ENCODE peak calls at places on chromosome 3, in ten cellular contexts. G is astrocyte of the spinal cord, B is IMR-90, I is fibroblast of mammary gland, L is coronary artery, V is suprapubic skin, U is HFF-Myc, S is nephron progenitor cell, Y is choroid plexus epithelial cell, T is cardiac muscle cell. E is an unnamed sample.

GRCh38 chr3:14416453-14416852 is 14.0 kb downstream of the SLC6A6 start:
- DNase-seq in G (no peak), B (no peak), I (no peak), L (no peak), V (no peak), U (no peak), S (no peak), Y (no peak), T (no peak), E (no peak)

GRCh38 chr3:49173116-49173791 is 1.9 kb downstream of the KLHDC8B start:
- DNase-seq in G (peak), B (no peak), I (no peak), L (no peak), V (no peak), U (peak), S (peak), Y (peak), T (peak), E (no peak)

GRCh38 chr3:38655708-38656300 is 6.3 kb upstream of the SCN5A start:
- DNase-seq in G (peak), B (peak), I (peak), L (no peak), V (no peak), U (peak), S (peak), Y (peak), T (peak), E (no peak)

GRCh38 chr3:80007522-80007921 is 239.7 kb upstream of the ROBO1 start:
- DNase-seq in G (no peak), B (no peak), I (no peak), L (no peak), V (no peak), U (no peak), S (no peak), Y (no peak), T (no peak), E (no peak)

GRCh38 chr3:76565496-76566210 is 474.2 kb upstream of the ROBO2 start:
- DNase-seq in G (no peak), B (no peak), I (no peak), L (no peak), V (no peak), U (no peak), S (no peak), Y (no peak), T (no peak), E (no peak)

GRCh38 chr3:187695434-187695833 is 6.9 kb downstream of the RTP2 start:
- DNase-seq in G (no peak), B (no peak), I (no peak), L (no peak), V (no peak), U (no peak), S (no peak), Y (no peak), T (peak), E (no peak)

GRCh38 chr3:152554980-152555379 is 280.0 kb upstream of the P2RY1 start:
- DNase-seq in G (peak), B (peak), I (peak), L (no peak), V (no peak), U (no peak), S (no peak), Y (peak), T (peak), E (no peak)

GRCh38 chr3:66863205-66864135 is 134.6 kb upstream of the KBTBD8 start:
- DNase-seq in G (no peak), B (no peak), I (no peak), L (no peak), V (no peak), U (no peak), S (no peak), Y (no peak), T (no peak), E (no peak)

GRCh38 chr3:33360136-33360825 is 79.9 kb downstream of the UBP1 start:
- DNase-seq in G (peak), B (peak), I (peak), L (no peak), V (no peak), U (no peak), S (no peak), Y (peak), T (peak), E (no peak)

GRCh38 chr3:94928921-94929320 is 866.1 kb downstream of the NSUN3 start:
- DNase-seq in G (peak), B (no peak), I (peak), L (no peak), V (no peak), U (no peak), S (no peak), Y (peak), T (peak), E (no peak)

GRCh38 chr3:43148033-43148432 is 42.2 kb upstream of the POMGNT2 start:
- DNase-seq in G (no peak), B (no peak), I (no peak), L (no peak), V (no peak), U (no peak), S (no peak), Y (no peak), T (no peak), E (no peak)

GRCh38 chr3:47163023-47163989 is 607 bp downstream of the SETD2 start:
- DNase-seq in G (peak), B (peak), I (peak), L (peak), V (no peak), U (no peak), S (peak), Y (peak), T (peak), E (peak)

GRCh38 chr3:32384938-32385337 is 6.7 kb upstream of the CMTM7 start:
- DNase-seq in G (peak), B (peak), I (peak), L (no peak), V (no peak), U (no peak), S (peak), Y (peak), T (peak), E (no peak)

GRCh38 chr3:70308760-70309159 is 3.7 kb downstream of the MDFIC2 start:
- DNase-seq in G (peak), B (peak), I (peak), L (no peak), V (no peak), U (no peak), S (peak), Y (peak), T (peak), E (no peak)

GRCh38 chr3:102295756-102296155 is 139.1 kb upstream of the ZPLD1 start:
- DNase-seq in G (no peak), B (no peak), I (no peak), L (no peak), V (no peak), U (no peak), S (no peak), Y (no peak), T (no peak), E (no peak)

GRCh38 chr3:123656691-123657090 is 71.8 kb upstream of the HACD2 start:
- DNase-seq in G (no peak), B (no peak), I (no peak), L (no peak), V (no peak), U (no peak), S (no peak), Y (no peak), T (no peak), E (no peak)

GRCh38 chr3:170355738-170356595 is 1.5 kb upstream of the SKIL start:
- DNase-seq in G (peak), B (peak), I (peak), L (peak), V (no peak), U (no peak), S (peak), Y (peak), T (peak), E (no peak)

GRCh38 chr3:43759297-43759782 is 68.6 kb downstream of the ABHD5 start:
- DNase-seq in G (peak), B (peak), I (peak), L (no peak), V (no peak), U (no peak), S (peak), Y (peak), T (peak), E (no peak)

GRCh38 chr3:153397806-153398205 is 235.8 kb downstream of the RAP2B start:
- DNase-seq in G (no peak), B (no peak), I (no peak), L (no peak), V (no peak), U (no peak), S (no peak), Y (no peak), T (no peak), E (no peak)

GRCh38 chr3:118818386-118818785 is 216.3 kb downstream of the IGSF11 start:
- DNase-seq in G (peak), B (peak), I (peak), L (no peak), V (no peak), U (no peak), S (no peak), Y (peak), T (peak), E (no peak)

GRCh38 chr3:12856626-12857025 is 15.3 kb upstream of the RPL32 start:
- DNase-seq in G (no peak), B (no peak), I (no peak), L (no peak), V (no peak), U (no peak), S (no peak), Y (no peak), T (no peak), E (no peak)

GRCh38 chr3:87442460-87442859 is 166.1 kb upstream of the POU1F1 start:
- DNase-seq in G (no peak), B (no peak), I (no peak), L (no peak), V (no peak), U (no peak), S (no peak), Y (no peak), T (no peak), E (no peak)

GRCh38 chr3:20068512-20069177 is 28.4 kb downstream of the KAT2B start:
- DNase-seq in G (no peak), B (no peak), I (peak), L (no peak), V (no peak), U (no peak), S (no peak), Y (no peak), T (no peak), E (no peak)

GRCh38 chr3:68256635-68257034 is 602.2 kb upstream of the SUCLG2 start:
- DNase-seq in G (no peak), B (no peak), I (no peak), L (no peak), V (no peak), U (no peak), S (peak), Y (no peak), T (no peak), E (no peak)

GRCh38 chr3:146382386-146382785 is 87.0 kb downstream of the PLSCR2 start:
- DNase-seq in G (peak), B (peak), I (peak), L (no peak), V (no peak), U (peak), S (no peak), Y (peak), T (peak), E (no peak)

GRCh38 chr3:39383913-39384664 is 919 bp downstream of the SLC25A38 start:
- DNase-seq in G (peak), B (peak), I (peak), L (peak), V (peak), U (peak), S (peak), Y (peak), T (peak), E (peak)

GRCh38 chr3:4983739-4984510 is 4.7 kb downstream of the BHLHE40 start:
- DNase-seq in G (peak), B (peak), I (peak), L (no peak), V (no peak), U (no peak), S (no peak), Y (peak), T (peak), E (no peak)

GRCh38 chr3:10999516-10999915 is 7.0 kb downstream of the SLC6A1 start:
- DNase-seq in G (no peak), B (no peak), I (no peak), L (no peak), V (no peak), U (no peak), S (no peak), Y (no peak), T (no peak), E (no peak)

GRCh38 chr3:134346744-134347143 is 27.5 kb downstream of the AMOTL2 start:
- DNase-seq in G (no peak), B (no peak), I (no peak), L (no peak), V (no peak), U (no peak), S (no peak), Y (no peak), T (no peak), E (no peak)

GRCh38 chr3:78481050-78481449 is 1286.7 kb downstream of the ROBO1 start:
- DNase-seq in G (no peak), B (no peak), I (no peak), L (no peak), V (no peak), U (no peak), S (no peak), Y (no peak), T (no peak), E (no peak)

GRCh38 chr3:149454746-149455145 is 19.8 kb upstream of the TM4SF4 start:
- DNase-seq in G (no peak), B (peak), I (peak), L (no peak), V (no peak), U (no peak), S (no peak), Y (peak), T (peak), E (no peak)

GRCh38 chr3:19543212-19543841 is 390.7 kb downstream of the EFHB start:
- DNase-seq in G (no peak), B (no peak), I (no peak), L (no peak), V (no peak), U (no peak), S (peak), Y (no peak), T (peak), E (no peak)

GRCh38 chr3:134483195-134483890 is 2.4 kb downstream of the ANAPC13 start:
- DNase-seq in G (peak), B (peak), I (peak), L (no peak), V (no peak), U (no peak), S (no peak), Y (peak), T (peak), E (no peak)

GRCh38 chr3:125260158-125260557 is 47.6 kb upstream of the SLC12A8 start:
- DNase-seq in G (no peak), B (no peak), I (no peak), L (no peak), V (no peak), U (no peak), S (no peak), Y (no peak), T (no peak), E (no peak)

GRCh38 chr3:141331370-141332318 is 36.7 kb upstream of the ZBTB38 start:
- DNase-seq in G (peak), B (peak), I (peak), L (peak), V (no peak), U (peak), S (no peak), Y (peak), T (peak), E (no peak)

DNA sequence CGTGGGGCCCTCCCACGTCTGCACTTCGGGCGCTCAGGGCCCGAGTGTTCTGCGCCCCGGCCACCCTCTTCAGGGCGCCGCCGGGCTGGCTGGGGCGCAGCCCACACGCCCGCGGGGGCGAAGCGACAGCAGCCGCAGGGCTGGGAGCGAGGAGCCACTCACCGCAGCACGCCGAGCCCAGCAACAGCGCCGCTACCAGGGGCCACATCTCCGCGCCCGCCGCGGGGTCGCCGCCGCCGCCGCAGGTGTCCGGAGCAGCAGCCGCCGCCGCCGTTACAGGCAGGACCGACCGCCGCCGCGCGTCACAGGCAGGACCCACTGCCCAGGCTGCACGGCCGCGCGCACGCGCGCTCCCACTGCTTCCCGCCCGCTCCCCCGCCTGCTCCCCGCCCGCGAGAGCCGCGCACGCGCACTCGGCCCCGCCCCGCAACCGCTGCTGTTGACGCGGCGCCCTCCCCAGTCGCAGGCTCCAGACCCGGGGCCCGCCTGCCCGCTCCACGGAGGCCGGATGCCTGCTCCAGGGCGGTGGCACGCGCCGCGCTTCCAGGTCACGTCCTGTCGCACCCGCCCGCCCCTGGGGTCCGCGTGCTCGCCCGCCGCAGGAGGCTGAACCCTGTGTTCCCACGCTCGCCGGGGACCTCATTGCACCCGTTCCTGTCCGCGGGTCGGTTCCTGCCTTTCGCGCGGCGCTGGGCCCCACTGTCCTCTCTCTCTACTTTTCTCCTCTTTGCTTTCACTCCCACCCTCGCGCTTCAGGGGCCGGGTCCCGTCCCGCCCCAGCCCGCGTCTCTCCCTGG is at the start of gene CD47:
- DNase-seq in G (peak), B (peak), I (peak), L (peak), V (peak), U (peak), S (peak), Y (peak), T (peak), E (peak)
- TF ChIP-seq CTCF in G (no peak), B (no peak), I (no peak), L (no peak), V (no peak), U (no peak), S (no peak), Y (no peak), T (no peak), E (no peak)

DNA sequence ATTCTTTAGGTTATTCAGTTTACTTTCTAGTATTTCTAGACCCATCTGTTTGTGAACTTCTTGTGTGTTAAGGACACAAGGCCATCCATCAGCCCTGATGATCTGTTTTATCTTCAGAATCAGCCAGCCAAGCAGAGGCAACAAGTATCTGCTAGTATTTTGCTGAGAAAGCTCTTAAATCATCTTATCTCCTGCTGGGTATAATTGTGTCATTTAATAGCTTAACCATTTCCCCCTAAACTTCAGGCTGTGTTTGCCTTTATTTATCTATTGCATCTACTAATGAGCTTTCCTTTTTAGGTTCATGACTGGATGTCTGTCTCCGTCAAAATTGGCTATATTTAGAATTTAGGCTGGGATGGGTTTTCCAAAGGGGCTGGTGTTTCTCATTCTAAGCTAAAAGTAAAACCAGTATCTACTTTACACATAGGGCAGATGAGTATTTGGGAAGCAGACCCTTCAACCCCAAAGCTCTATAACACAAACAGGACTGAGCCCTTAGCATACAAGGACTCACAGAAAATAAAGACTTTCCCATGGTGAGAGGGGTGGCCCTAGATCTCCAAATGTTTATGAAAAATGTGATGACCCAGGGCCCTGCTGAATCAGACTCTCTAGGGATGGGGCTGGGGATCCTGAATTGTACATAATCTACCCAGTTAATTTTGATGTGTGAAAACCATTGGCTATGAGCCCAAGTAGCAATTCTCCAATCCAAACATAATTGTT is 65.3 kb upstream of the PSMD6 start:
- DNase-seq in G (no peak), B (no peak), I (peak), L (no peak), V (no peak), U (no peak), S (no peak), Y (no peak), T (peak), E (no peak)
- TF ChIP-seq CTCF in G (no peak), B (no peak), I (no peak), L (no peak), V (no peak), U (no peak), S (no peak), Y (no peak), T (no peak), E (no peak)

DNA sequence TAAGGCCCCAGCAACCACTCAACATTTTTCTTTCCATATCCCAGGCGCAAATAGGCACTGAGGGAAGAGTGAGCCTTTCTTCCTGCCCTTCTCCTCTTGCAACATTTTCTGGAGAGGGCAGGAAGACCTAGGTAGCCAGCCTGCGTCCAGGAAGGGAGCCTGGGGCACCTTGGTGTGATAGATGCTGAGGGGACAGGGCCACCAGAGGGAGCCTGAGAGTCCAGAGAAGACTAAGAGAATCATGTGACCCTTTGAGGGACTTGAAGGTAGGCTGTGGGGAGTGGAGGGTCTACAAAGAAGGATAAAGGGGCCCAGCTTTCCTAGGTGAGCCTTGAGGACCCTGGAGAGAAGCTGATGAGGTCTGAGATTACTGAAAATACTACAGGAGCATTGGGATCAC is 346.6 kb downstream of the CNTN6 start:
- DNase-seq in G (no peak), B (no peak), I (no peak), L (no peak), V (no peak), U (no peak), S (peak), Y (no peak), T (no peak), E (no peak)
- TF ChIP-seq CTCF in G (no peak), B (no peak), I (no peak), L (no peak), V (no peak), U (no peak), S (no peak), Y (peak), T (no peak), E (peak)

GRCh38 chr3:182965861-182966366 is 14.4 kb downstream of the DCUN1D1 start:
- DNase-seq in G (no peak), B (no peak), I (no peak), L (no peak), V (no peak), U (no peak), S (no peak), Y (no peak), T (no peak), E (no peak)
- TF ChIP-seq CTCF in G (no peak), B (no peak), I (no peak), L (no peak), V (no peak), U (no peak), S (no peak), Y (no peak), T (no peak), E (no peak)

GRCh38 chr3:57805263-57805662 is 49.2 kb downstream of the SLMAP start:
- DNase-seq in G (no peak), B (no peak), I (no peak), L (no peak), V (no peak), U (no peak), S (no peak), Y (no peak), T (no peak), E (no peak)
- TF ChIP-seq CTCF in G (no peak), B (no peak), I (no peak), L (no peak), V (no peak), U (no peak), S (no peak), Y (no peak), T (no peak), E (no peak)

GRCh38 chr3:180804871-180805430 is 107.5 kb upstream of the FXR1 start:
- DNase-seq in G (peak), B (peak), I (peak), L (no peak), V (no peak), U (no peak), S (peak), Y (peak), T (peak), E (no peak)
- TF ChIP-seq CTCF in G (peak), B (no peak), I (peak), L (no peak), V (no peak), U (no peak), S (peak), Y (peak), T (peak), E (peak)

E was measured in osteocyte.